ENCODE peak calls at places on chromosome X, in seven cellular contexts. One of them, this sample, is unnamed.

GRCh38 chrX:148354906-148355305 is 145.5 kb upstream of the AFF2 start:
- DNase-seq in body of pancreas: no peak
- DNase-seq in cardiac muscle cell: no peak
- DNase-seq in mammary epithelial cell: no peak
- DNase-seq in OCI-LY7: no peak
- DNase-seq in A549: no peak
- DNase-seq in lower leg skin: no peak
- DNase-seq in this sample: no peak

GRCh38 chrX:10900585-10901289 is 210.4 kb upstream of the HCCS start:
- DNase-seq in body of pancreas: no peak
- DNase-seq in cardiac muscle cell: peak
- DNase-seq in mammary epithelial cell: peak
- DNase-seq in OCI-LY7: no peak
- DNase-seq in A549: peak
- DNase-seq in lower leg skin: no peak
- DNase-seq in this sample: no peak

GRCh38 chrX:53239474-53239873 is 14.5 kb upstream of the KDM5C start:
- DNase-seq in body of pancreas: peak
- DNase-seq in cardiac muscle cell: no peak
- DNase-seq in mammary epithelial cell: no peak
- DNase-seq in OCI-LY7: peak
- DNase-seq in A549: peak
- DNase-seq in lower leg skin: no peak
- DNase-seq in this sample: no peak

GRCh38 chrX:10240918-10241317 is 84.1 kb downstream of the CLCN4 start:
- DNase-seq in body of pancreas: no peak
- DNase-seq in cardiac muscle cell: peak
- DNase-seq in mammary epithelial cell: peak
- DNase-seq in OCI-LY7: no peak
- DNase-seq in A549: no peak
- DNase-seq in lower leg skin: peak
- DNase-seq in this sample: no peak

GRCh38 chrX:28659269-28659668 is 72.0 kb downstream of the IL1RAPL1 start:
- DNase-seq in body of pancreas: peak
- DNase-seq in cardiac muscle cell: no peak
- DNase-seq in mammary epithelial cell: no peak
- DNase-seq in OCI-LY7: peak
- DNase-seq in A549: no peak
- DNase-seq in lower leg skin: no peak
- DNase-seq in this sample: no peak

GRCh38 chrX:101395789-101396188 is 5.0 kb downstream of the RPL36A start:
- DNase-seq in body of pancreas: no peak
- DNase-seq in cardiac muscle cell: peak
- DNase-seq in mammary epithelial cell: no peak
- DNase-seq in OCI-LY7: no peak
- DNase-seq in A549: no peak
- DNase-seq in lower leg skin: no peak
- DNase-seq in this sample: no peak

GRCh38 chrX:110173192-110174175 is 144.4 kb downstream of the AMMECR1 start:
- DNase-seq in body of pancreas: peak
- DNase-seq in cardiac muscle cell: peak
- DNase-seq in mammary epithelial cell: peak
- DNase-seq in OCI-LY7: no peak
- DNase-seq in A549: peak
- DNase-seq in lower leg skin: no peak
- DNase-seq in this sample: peak

GRCh38 chrX:145213504-145213903 is 33.8 kb upstream of the SPANXN1 start:
- DNase-seq in body of pancreas: peak
- DNase-seq in cardiac muscle cell: no peak
- DNase-seq in mammary epithelial cell: peak
- DNase-seq in OCI-LY7: peak
- DNase-seq in A549: no peak
- DNase-seq in lower leg skin: no peak
- DNase-seq in this sample: no peak

GRCh38 chrX:101415180-101416130 is 7.4 kb downstream of the HNRNPH2 start:
- DNase-seq in body of pancreas: no peak
- DNase-seq in cardiac muscle cell: peak
- DNase-seq in mammary epithelial cell: peak
- DNase-seq in OCI-LY7: peak
- DNase-seq in A549: peak
- DNase-seq in lower leg skin: peak
- DNase-seq in this sample: no peak

GRCh38 chrX:63503541-63503940 is 152.4 kb upstream of the SPIN4 start:
- DNase-seq in body of pancreas: no peak
- DNase-seq in cardiac muscle cell: peak
- DNase-seq in mammary epithelial cell: peak
- DNase-seq in OCI-LY7: no peak
- DNase-seq in A549: no peak
- DNase-seq in lower leg skin: no peak
- DNase-seq in this sample: no peak

GRCh38 chrX:39759526-39760224 is 338.1 kb downstream of the BCOR start:
- DNase-seq in body of pancreas: peak
- DNase-seq in cardiac muscle cell: peak
- DNase-seq in mammary epithelial cell: no peak
- DNase-seq in OCI-LY7: peak
- DNase-seq in A549: peak
- DNase-seq in lower leg skin: no peak
- DNase-seq in this sample: peak

GRCh38 chrX:42948723-42949122 is 170.8 kb upstream of the PPP1R2C start:
- DNase-seq in body of pancreas: no peak
- DNase-seq in cardiac muscle cell: no peak
- DNase-seq in mammary epithelial cell: no peak
- DNase-seq in OCI-LY7: no peak
- DNase-seq in A549: no peak
- DNase-seq in lower leg skin: no peak
- DNase-seq in this sample: no peak

GRCh38 chrX:15761564-15762191 is 23.6 kb downstream of the CA5B start:
- DNase-seq in body of pancreas: peak
- DNase-seq in cardiac muscle cell: peak
- DNase-seq in mammary epithelial cell: no peak
- DNase-seq in OCI-LY7: peak
- DNase-seq in A549: peak
- DNase-seq in lower leg skin: no peak
- DNase-seq in this sample: peak

GRCh38 chrX:48976086-48976485 is 4.4 kb upstream of the KCND1 start:
- DNase-seq in body of pancreas: no peak
- DNase-seq in cardiac muscle cell: no peak
- DNase-seq in mammary epithelial cell: no peak
- DNase-seq in OCI-LY7: no peak
- DNase-seq in A549: no peak
- DNase-seq in lower leg skin: no peak
- DNase-seq in this sample: no peak

GRCh38 chrX:134460005-134460860 is at the start of gene HPRT1:
- DNase-seq in body of pancreas: peak
- DNase-seq in cardiac muscle cell: peak
- DNase-seq in mammary epithelial cell: peak
- DNase-seq in OCI-LY7: peak
- DNase-seq in A549: peak
- DNase-seq in lower leg skin: peak
- DNase-seq in this sample: peak

GRCh38 chrX:119427024-119427794 is 28.1 kb downstream of the SLC25A43 start:
- DNase-seq in body of pancreas: peak
- DNase-seq in cardiac muscle cell: peak
- DNase-seq in mammary epithelial cell: no peak
- DNase-seq in OCI-LY7: peak
- DNase-seq in A549: no peak
- DNase-seq in lower leg skin: no peak
- DNase-seq in this sample: no peak

GRCh38 chrX:120365320-120365719 is 3.4 kb downstream of the ATP1B4 start:
- DNase-seq in body of pancreas: peak
- DNase-seq in cardiac muscle cell: peak
- DNase-seq in mammary epithelial cell: no peak
- DNase-seq in OCI-LY7: peak
- DNase-seq in A549: no peak
- DNase-seq in lower leg skin: no peak
- DNase-seq in this sample: no peak

GRCh38 chrX:134592303-134592702 is 66.0 kb downstream of the PLAC1 start:
- DNase-seq in body of pancreas: no peak
- DNase-seq in cardiac muscle cell: no peak
- DNase-seq in mammary epithelial cell: no peak
- DNase-seq in OCI-LY7: no peak
- DNase-seq in A549: no peak
- DNase-seq in lower leg skin: no peak
- DNase-seq in this sample: no peak

GRCh38 chrX:55127692-55128091 is 38.9 kb downstream of the PAGE2 start:
- DNase-seq in body of pancreas: no peak
- DNase-seq in cardiac muscle cell: peak
- DNase-seq in mammary epithelial cell: peak
- DNase-seq in OCI-LY7: no peak
- DNase-seq in A549: no peak
- DNase-seq in lower leg skin: no peak
- DNase-seq in this sample: no peak

GRCh38 chrX:49053223-49054072 is 5.4 kb upstream of the CCDC120 start:
- DNase-seq in body of pancreas: peak
- DNase-seq in cardiac muscle cell: peak
- DNase-seq in mammary epithelial cell: no peak
- DNase-seq in OCI-LY7: peak
- DNase-seq in A549: peak
- DNase-seq in lower leg skin: no peak
- DNase-seq in this sample: no peak

GRCh38 chrX:310621-311155 is 7.9 kb downstream of the GTPBP6 start:
- DNase-seq in body of pancreas: no peak
- DNase-seq in cardiac muscle cell: no peak
- DNase-seq in mammary epithelial cell: no peak
- DNase-seq in OCI-LY7: no peak
- DNase-seq in A549: no peak
- DNase-seq in lower leg skin: no peak
- DNase-seq in this sample: no peak

GRCh38 chrX:41148553-41148952 is 63.3 kb downstream of the USP9X start:
- DNase-seq in body of pancreas: no peak
- DNase-seq in cardiac muscle cell: peak
- DNase-seq in mammary epithelial cell: peak
- DNase-seq in OCI-LY7: no peak
- DNase-seq in A549: peak
- DNase-seq in lower leg skin: no peak
- DNase-seq in this sample: no peak

GRCh38 chrX:124736553-124737240 is 390.3 kb downstream of the SH2D1A start:
- DNase-seq in body of pancreas: no peak
- DNase-seq in cardiac muscle cell: no peak
- DNase-seq in mammary epithelial cell: no peak
- DNase-seq in OCI-LY7: no peak
- DNase-seq in A549: no peak
- DNase-seq in lower leg skin: no peak
- DNase-seq in this sample: no peak

GRCh38 chrX:53263597-53264094 is 17.7 kb downstream of the IQSEC2 start:
- DNase-seq in body of pancreas: no peak
- DNase-seq in cardiac muscle cell: peak
- DNase-seq in mammary epithelial cell: peak
- DNase-seq in OCI-LY7: no peak
- DNase-seq in A549: peak
- DNase-seq in lower leg skin: no peak
- DNase-seq in this sample: no peak

GRCh38 chrX:29641461-29641860 is 573.9 kb upstream of the MAGEB2 start:
- DNase-seq in body of pancreas: no peak
- DNase-seq in cardiac muscle cell: no peak
- DNase-seq in mammary epithelial cell: no peak
- DNase-seq in OCI-LY7: no peak
- DNase-seq in A549: no peak
- DNase-seq in lower leg skin: no peak
- DNase-seq in this sample: no peak

GRCh38 chrX:40908026-40908425 is 172.7 kb upstream of the MED14 start:
- DNase-seq in body of pancreas: no peak
- DNase-seq in cardiac muscle cell: peak
- DNase-seq in mammary epithelial cell: no peak
- DNase-seq in OCI-LY7: no peak
- DNase-seq in A549: no peak
- DNase-seq in lower leg skin: no peak
- DNase-seq in this sample: no peak

GRCh38 chrX:108297290-108297689 is 140.9 kb downstream of the COL4A6 start:
- DNase-seq in body of pancreas: no peak
- DNase-seq in cardiac muscle cell: no peak
- DNase-seq in mammary epithelial cell: no peak
- DNase-seq in OCI-LY7: no peak
- DNase-seq in A549: no peak
- DNase-seq in lower leg skin: no peak
- DNase-seq in this sample: no peak

DNA sequence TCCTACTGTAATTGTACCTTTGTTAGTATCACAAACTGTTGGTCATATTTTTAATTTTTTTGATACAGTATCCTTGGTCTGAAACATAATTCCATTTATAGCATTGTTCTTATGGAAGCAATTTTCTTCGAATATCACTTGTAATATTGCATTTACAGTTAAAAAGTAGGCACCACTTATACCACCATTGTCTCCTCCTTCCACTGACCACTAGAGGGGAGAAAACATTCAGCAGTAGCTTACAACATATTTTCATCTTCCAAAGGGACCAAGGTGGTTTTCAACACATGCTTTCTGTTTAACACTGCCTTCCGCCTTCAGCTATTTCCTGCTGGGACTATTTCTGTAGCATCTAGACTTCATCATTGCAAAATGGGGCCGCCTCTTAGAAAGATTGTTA is 146.2 kb downstream of the COL4A6 start:
- DNase-seq in body of pancreas: no peak
- DNase-seq in cardiac muscle cell: no peak
- DNase-seq in mammary epithelial cell: no peak
- DNase-seq in OCI-LY7: no peak
- DNase-seq in A549: no peak
- DNase-seq in lower leg skin: no peak
- DNase-seq in this sample: no peak
- TF ChIP-seq CTCF in body of pancreas: no peak
- TF ChIP-seq CTCF in cardiac muscle cell: no peak
- TF ChIP-seq CTCF in mammary epithelial cell: no peak
- TF ChIP-seq CTCF in OCI-LY7: no peak
- TF ChIP-seq CTCF in A549: no peak
- TF ChIP-seq CTCF in lower leg skin: no peak
- TF ChIP-seq CTCF in this sample: no peak

GRCh38 chrX:38627683-38628082 is 66.3 kb downstream of the TSPAN7 start:
- DNase-seq in body of pancreas: peak
- DNase-seq in cardiac muscle cell: peak
- DNase-seq in mammary epithelial cell: peak
- DNase-seq in OCI-LY7: peak
- DNase-seq in A549: no peak
- DNase-seq in lower leg skin: no peak
- DNase-seq in this sample: no peak
- TF ChIP-seq CTCF in body of pancreas: peak
- TF ChIP-seq CTCF in cardiac muscle cell: peak
- TF ChIP-seq CTCF in mammary epithelial cell: peak
- TF ChIP-seq CTCF in OCI-LY7: peak
- TF ChIP-seq CTCF in A549: peak
- TF ChIP-seq CTCF in lower leg skin: no peak
- TF ChIP-seq CTCF in this sample: no peak

DNA sequence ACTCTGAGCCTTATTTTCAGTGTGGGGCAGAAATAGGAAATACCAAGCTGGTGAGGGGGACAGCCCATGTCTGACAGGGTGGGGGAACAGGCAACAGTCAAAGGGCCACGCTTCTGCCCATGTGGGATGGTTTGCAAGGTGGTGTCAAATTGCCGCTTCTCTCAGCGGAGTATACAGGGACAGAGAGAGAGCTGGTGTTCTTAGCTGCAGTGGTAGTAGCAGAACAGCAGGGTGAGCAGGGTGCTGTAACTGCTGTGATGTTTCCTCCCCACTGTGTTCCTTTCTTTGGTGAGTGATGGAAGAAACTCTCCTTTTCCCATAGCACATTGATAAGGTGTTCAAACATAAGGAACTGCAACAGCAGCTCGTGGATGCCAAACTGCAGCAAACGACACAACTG is 37.9 kb downstream of the RBBP7 start:
- DNase-seq in body of pancreas: no peak
- DNase-seq in cardiac muscle cell: no peak
- DNase-seq in mammary epithelial cell: no peak
- DNase-seq in OCI-LY7: no peak
- DNase-seq in A549: no peak
- DNase-seq in lower leg skin: no peak
- DNase-seq in this sample: no peak
- TF ChIP-seq CTCF in body of pancreas: no peak
- TF ChIP-seq CTCF in cardiac muscle cell: no peak
- TF ChIP-seq CTCF in mammary epithelial cell: no peak
- TF ChIP-seq CTCF in OCI-LY7: no peak
- TF ChIP-seq CTCF in A549: no peak
- TF ChIP-seq CTCF in lower leg skin: no peak
- TF ChIP-seq CTCF in this sample: no peak

GRCh38 chrX:80223922-80224579 is 196.2 kb upstream of the TENT5D start:
- DNase-seq in body of pancreas: no peak
- DNase-seq in cardiac muscle cell: peak
- DNase-seq in mammary epithelial cell: no peak
- DNase-seq in OCI-LY7: no peak
- DNase-seq in A549: no peak
- DNase-seq in lower leg skin: no peak
- DNase-seq in this sample: no peak
- TF ChIP-seq CTCF in body of pancreas: no peak
- TF ChIP-seq CTCF in cardiac muscle cell: peak
- TF ChIP-seq CTCF in mammary epithelial cell: peak
- TF ChIP-seq CTCF in OCI-LY7: no peak
- TF ChIP-seq CTCF in A549: no peak
- TF ChIP-seq CTCF in lower leg skin: no peak
- TF ChIP-seq CTCF in this sample: no peak

This sample was measured in osteocyte.